ENCODE peak calls at places on chromosomes 6 and 20, in seven cellular contexts. K is dorsolateral prefrontal cortex; F is esophagus muscularis mucosa; V is CD8-positive, alpha-beta memory T cell; S is transverse colon; G is psoas muscle; B is lower lobe of right lung. P is an unnamed sample. For H3K27me3, the result is how much of the 10 kb centered on the place peaks cover.

GRCh38 chr6:56009620-56010019 is 134.2 kb upstream of the BMP5 start:
- DNase-seq in K (no peak), F (no peak), V (no peak), S (no peak), G (no peak), B (no peak), P (no peak)

GRCh38 chr20:24825591-24825990 is 123.5 kb upstream of the CST7 start:
- DNase-seq in K (no peak), F (no peak), V (no peak), S (no peak), G (no peak), B (no peak), P (no peak)

GRCh38 chr20:52847739-52848359 is 124.3 kb upstream of the TSHZ2 start:
- DNase-seq in K (no peak), F (no peak), V (no peak), S (no peak), G (no peak), B (no peak), P (no peak)

GRCh38 chr6:150667977-150668716 is 68.5 kb downstream of the PLEKHG1 start:
- DNase-seq in K (peak), F (no peak), V (no peak), S (peak), G (peak), B (peak), P (no peak)

GRCh38 chr6:105591053-105591452 is 188.2 kb upstream of the PREP start:
- DNase-seq in K (no peak), F (no peak), V (no peak), S (no peak), G (no peak), B (no peak), P (no peak)

GRCh38 chr20:49450281-49450707 is 32.2 kb downstream of the KCNB1 start:
- DNase-seq in K (no peak), F (no peak), V (no peak), S (no peak), G (no peak), B (no peak), P (no peak)

GRCh38 chr20:25042531-25043498 is 15.1 kb downstream of the ACSS1 start:
- DNase-seq in K (no peak), F (no peak), V (peak), S (peak), G (peak), B (peak), P (peak)

GRCh38 chr6:87916446-87916845 is 131.2 kb upstream of the SPACA1 start:
- DNase-seq in K (no peak), F (no peak), V (no peak), S (no peak), G (no peak), B (no peak), P (no peak)

GRCh38 chr6:24274441-24275083 is 83.3 kb downstream of the DCDC2 start:
- DNase-seq in K (no peak), F (no peak), V (no peak), S (no peak), G (no peak), B (no peak), P (no peak)

GRCh38 chr6:8642131-8642530 is 206.8 kb upstream of the SLC35B3 start:
- DNase-seq in K (no peak), F (no peak), V (no peak), S (no peak), G (no peak), B (no peak), P (no peak)

DNA sequence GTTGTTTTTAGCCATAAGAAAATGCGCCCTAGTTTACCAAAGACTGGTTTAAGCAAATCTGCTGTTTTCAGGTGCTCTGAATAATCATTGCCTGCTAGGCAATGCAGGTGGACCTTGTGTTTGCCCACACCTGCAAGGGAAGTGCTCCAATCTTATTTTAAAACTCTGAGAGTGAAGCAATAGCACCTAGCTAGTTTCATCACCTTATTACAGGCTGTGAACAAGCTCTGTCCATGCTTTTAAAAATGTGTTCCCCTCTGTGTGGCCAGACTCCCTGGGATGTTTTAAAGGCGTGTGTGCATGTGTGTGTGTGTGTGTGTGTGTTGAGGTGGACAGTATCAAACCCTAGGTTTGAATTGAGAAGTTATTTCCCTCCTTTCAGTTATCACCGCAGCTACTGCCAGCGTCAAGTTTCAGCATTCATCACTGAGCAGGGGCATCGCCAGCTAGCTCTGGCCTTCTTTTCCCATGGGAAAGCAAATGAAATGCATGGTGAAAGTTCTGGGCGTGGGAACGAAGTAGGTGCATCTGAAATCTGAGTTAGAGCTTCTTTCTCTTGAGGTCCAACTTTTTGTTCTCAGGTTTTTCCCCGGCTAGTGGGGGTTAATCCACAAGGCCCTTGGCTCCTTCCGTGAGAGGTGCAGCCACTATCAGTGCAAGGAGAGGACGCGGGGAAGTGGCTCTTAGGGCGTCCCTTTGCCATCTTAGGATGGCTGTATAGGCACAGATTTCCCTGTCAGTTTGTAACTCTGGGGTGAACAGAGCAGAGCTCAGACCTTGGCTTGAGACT is 30.8 kb downstream of the DUSP22 start:
- DNase-seq in K (no peak), F (no peak), V (no peak), S (peak), G (no peak), B (no peak), P (no peak)
- H3K27me3 ChIP-seq in K (half or more), F (under half), V (under half), S (under half), G (under half), B (under half), P (under half)

DNA sequence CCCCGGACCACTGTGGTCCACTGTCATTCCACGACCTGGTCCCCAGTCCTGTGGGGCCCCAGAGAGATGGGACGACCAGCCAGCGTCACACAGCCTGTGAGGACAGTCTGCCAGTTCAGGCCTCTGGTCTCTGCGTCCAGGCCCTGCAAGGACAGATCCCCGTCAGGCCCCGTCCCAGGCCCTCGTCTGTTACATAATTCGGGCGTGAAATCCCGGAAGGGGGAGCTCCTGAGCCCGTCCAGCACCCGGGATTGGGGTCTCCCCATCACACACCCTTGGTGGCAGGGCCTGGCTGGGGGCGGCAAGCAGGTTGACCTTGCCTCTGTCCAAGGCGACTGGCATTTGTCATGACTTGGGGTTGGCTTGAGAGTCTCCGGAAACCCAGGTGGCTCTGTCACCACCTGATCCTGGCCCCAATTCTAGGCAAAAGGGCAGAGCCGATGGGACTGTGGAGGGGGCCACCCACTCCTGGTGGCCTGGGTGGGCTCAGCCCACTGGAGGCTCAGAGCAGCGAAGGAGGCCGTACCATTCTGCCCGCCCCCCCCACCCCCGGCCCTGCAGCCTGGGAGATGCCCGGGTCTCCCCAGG is 73.8 kb upstream of the GATA5 start:
- DNase-seq in K (no peak), F (no peak), V (no peak), S (no peak), G (peak), B (no peak), P (no peak)
- H3K27me3 ChIP-seq in K (under half), F (half or more), V (under half), S (half or more), G (under half), B (half or more), P (half or more)

DNA sequence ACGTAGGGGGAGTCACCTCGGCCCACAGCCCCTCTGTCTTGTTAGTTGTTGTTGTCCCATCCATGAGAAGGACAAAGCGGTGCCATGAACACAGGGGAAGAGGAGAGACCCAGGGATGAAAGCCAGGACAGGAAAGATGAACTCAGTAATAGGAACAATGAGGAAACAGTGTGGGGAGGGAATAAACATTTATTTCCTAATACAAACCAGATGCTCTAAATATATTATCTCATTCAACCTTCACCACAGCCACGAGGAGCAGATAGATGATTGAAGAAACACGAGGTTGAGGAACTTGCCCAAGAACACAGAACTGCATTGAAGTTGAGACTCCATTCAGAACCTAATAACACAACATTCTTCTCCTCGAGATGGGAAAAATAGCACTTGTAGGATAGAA is 53.1 kb upstream of the AIG1 start:
- DNase-seq in K (no peak), F (no peak), V (no peak), S (no peak), G (no peak), B (no peak), P (no peak)
- H3K27me3 ChIP-seq in K (under half), F (under half), V (under half), S (under half), G (under half), B (under half), P (under half)

DNA sequence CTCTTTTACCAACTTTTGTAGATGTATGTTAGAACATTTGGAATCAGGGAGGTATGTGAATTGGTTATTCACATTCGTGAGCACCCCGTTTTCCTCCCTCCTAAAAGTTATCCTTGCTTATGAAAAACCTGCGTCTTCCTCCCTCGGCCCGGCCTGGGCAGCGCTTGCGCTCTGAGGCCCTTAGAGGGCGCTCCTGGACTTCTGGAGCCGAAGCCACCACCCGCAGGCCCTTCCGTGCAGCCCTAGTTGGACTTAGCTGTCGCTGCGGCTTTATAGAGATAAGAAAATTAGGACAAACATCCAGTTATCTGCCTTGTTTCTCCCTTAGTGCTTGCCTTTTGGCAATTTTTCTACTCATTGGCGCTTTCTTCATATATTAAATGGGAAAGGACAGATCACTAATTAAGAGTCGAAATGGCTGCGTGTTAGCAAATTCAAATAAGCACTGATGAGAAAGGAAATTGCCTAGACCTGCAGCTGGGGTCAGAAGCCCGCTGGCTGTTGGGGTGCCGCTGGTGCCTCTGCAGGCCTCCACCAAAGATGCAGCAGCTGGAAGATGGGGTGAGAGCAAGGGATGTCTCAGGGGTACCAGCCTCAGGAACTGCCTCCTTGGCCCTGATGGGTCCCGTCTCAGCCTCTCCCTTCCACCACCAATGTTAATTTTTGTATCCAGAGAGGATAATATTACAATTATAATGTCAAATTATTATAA is 5.2 kb downstream of the FNDC1 start:
- DNase-seq in K (peak), F (peak), V (peak), S (peak), G (peak), B (peak), P (no peak)
- H3K27me3 ChIP-seq in K (half or more), F (under half), V (under half), S (half or more), G (under half), B (under half), P (under half)

P was measured in esophagus squamous epithelium.